ENCODE peak calls at places on chromosomes 13 and 19, in eight cellular contexts. One of them, this sample, is unnamed.

GRCh38 chr13:59476376-59476775 is 687.4 kb downstream of the DIAPH3 start:
- DNase-seq in IMR-90: peak
- DNase-seq in GM18507: no peak
- DNase-seq in cardiac fibroblast: no peak
- DNase-seq in SK-N-SH: no peak
- DNase-seq in CD4-positive, CD25-positive, alpha-beta regulatory T cell: no peak
- DNase-seq in HFFc6: no peak
- DNase-seq in CD4-positive, alpha-beta T cell: no peak
- DNase-seq in this sample: no peak

GRCh38 chr19:58261600-58261967 is 17.2 kb upstream of the ZNF8 start:
- DNase-seq in IMR-90: no peak
- DNase-seq in GM18507: no peak
- DNase-seq in cardiac fibroblast: no peak
- DNase-seq in SK-N-SH: no peak
- DNase-seq in CD4-positive, CD25-positive, alpha-beta regulatory T cell: no peak
- DNase-seq in HFFc6: no peak
- DNase-seq in CD4-positive, alpha-beta T cell: no peak
- DNase-seq in this sample: no peak

GRCh38 chr13:112448621-112449544 is 72.7 kb downstream of the SPACA7 start:
- DNase-seq in IMR-90: no peak
- DNase-seq in GM18507: no peak
- DNase-seq in cardiac fibroblast: no peak
- DNase-seq in SK-N-SH: peak
- DNase-seq in CD4-positive, CD25-positive, alpha-beta regulatory T cell: no peak
- DNase-seq in HFFc6: no peak
- DNase-seq in CD4-positive, alpha-beta T cell: no peak
- DNase-seq in this sample: no peak

GRCh38 chr13:73672492-73672891 is 461.7 kb downstream of the KLF12 start:
- DNase-seq in IMR-90: no peak
- DNase-seq in GM18507: no peak
- DNase-seq in cardiac fibroblast: peak
- DNase-seq in SK-N-SH: no peak
- DNase-seq in CD4-positive, CD25-positive, alpha-beta regulatory T cell: no peak
- DNase-seq in HFFc6: no peak
- DNase-seq in CD4-positive, alpha-beta T cell: no peak
- DNase-seq in this sample: no peak

GRCh38 chr19:7494416-7495098 is 5.7 kb upstream of the PEX11G start:
- DNase-seq in IMR-90: no peak
- DNase-seq in GM18507: no peak
- DNase-seq in cardiac fibroblast: peak
- DNase-seq in SK-N-SH: peak
- DNase-seq in CD4-positive, CD25-positive, alpha-beta regulatory T cell: no peak
- DNase-seq in HFFc6: no peak
- DNase-seq in CD4-positive, alpha-beta T cell: no peak
- DNase-seq in this sample: no peak

GRCh38 chr13:77919351-77920294 is 992 bp upstream of the EDNRB start:
- DNase-seq in IMR-90: peak
- DNase-seq in GM18507: no peak
- DNase-seq in cardiac fibroblast: peak
- DNase-seq in SK-N-SH: peak
- DNase-seq in CD4-positive, CD25-positive, alpha-beta regulatory T cell: no peak
- DNase-seq in HFFc6: no peak
- DNase-seq in CD4-positive, alpha-beta T cell: no peak
- DNase-seq in this sample: no peak

GRCh38 chr19:55392820-55393219 is 7.1 kb downstream of the RPL28 start:
- DNase-seq in IMR-90: no peak
- DNase-seq in GM18507: no peak
- DNase-seq in cardiac fibroblast: no peak
- DNase-seq in SK-N-SH: peak
- DNase-seq in CD4-positive, CD25-positive, alpha-beta regulatory T cell: no peak
- DNase-seq in HFFc6: no peak
- DNase-seq in CD4-positive, alpha-beta T cell: no peak
- DNase-seq in this sample: no peak

GRCh38 chr19:33437351-33438015 is 64.0 kb downstream of the CEBPG start:
- DNase-seq in IMR-90: no peak
- DNase-seq in GM18507: no peak
- DNase-seq in cardiac fibroblast: no peak
- DNase-seq in SK-N-SH: peak
- DNase-seq in CD4-positive, CD25-positive, alpha-beta regulatory T cell: no peak
- DNase-seq in HFFc6: no peak
- DNase-seq in CD4-positive, alpha-beta T cell: no peak
- DNase-seq in this sample: no peak

GRCh38 chr13:99351772-99352171 is 44.6 kb upstream of the GPR183 start:
- DNase-seq in IMR-90: no peak
- DNase-seq in GM18507: no peak
- DNase-seq in cardiac fibroblast: no peak
- DNase-seq in SK-N-SH: no peak
- DNase-seq in CD4-positive, CD25-positive, alpha-beta regulatory T cell: no peak
- DNase-seq in HFFc6: no peak
- DNase-seq in CD4-positive, alpha-beta T cell: peak
- DNase-seq in this sample: no peak

GRCh38 chr13:83839158-83839557 is 43.1 kb downstream of the SLITRK1 start:
- DNase-seq in IMR-90: no peak
- DNase-seq in GM18507: no peak
- DNase-seq in cardiac fibroblast: no peak
- DNase-seq in SK-N-SH: no peak
- DNase-seq in CD4-positive, CD25-positive, alpha-beta regulatory T cell: no peak
- DNase-seq in HFFc6: no peak
- DNase-seq in CD4-positive, alpha-beta T cell: no peak
- DNase-seq in this sample: no peak

GRCh38 chr19:35013047-35013819 is 13.1 kb downstream of the GRAMD1A start:
- DNase-seq in IMR-90: peak
- DNase-seq in GM18507: peak
- DNase-seq in cardiac fibroblast: peak
- DNase-seq in SK-N-SH: peak
- DNase-seq in CD4-positive, CD25-positive, alpha-beta regulatory T cell: peak
- DNase-seq in HFFc6: peak
- DNase-seq in CD4-positive, alpha-beta T cell: peak
- DNase-seq in this sample: peak

GRCh38 chr13:64029343-64030093 is 2613.9 kb upstream of the PCDH20 start:
- DNase-seq in IMR-90: no peak
- DNase-seq in GM18507: no peak
- DNase-seq in cardiac fibroblast: no peak
- DNase-seq in SK-N-SH: no peak
- DNase-seq in CD4-positive, CD25-positive, alpha-beta regulatory T cell: no peak
- DNase-seq in HFFc6: no peak
- DNase-seq in CD4-positive, alpha-beta T cell: no peak
- DNase-seq in this sample: no peak

GRCh38 chr19:3506384-3507340 is 551 bp downstream of the FZR1 start:
- DNase-seq in IMR-90: no peak
- DNase-seq in GM18507: no peak
- DNase-seq in cardiac fibroblast: no peak
- DNase-seq in SK-N-SH: peak
- DNase-seq in CD4-positive, CD25-positive, alpha-beta regulatory T cell: peak
- DNase-seq in HFFc6: no peak
- DNase-seq in CD4-positive, alpha-beta T cell: peak
- DNase-seq in this sample: no peak

GRCh38 chr19:2240881-2241760 is 4.5 kb downstream of the SF3A2 start:
- DNase-seq in IMR-90: no peak
- DNase-seq in GM18507: no peak
- DNase-seq in cardiac fibroblast: no peak
- DNase-seq in SK-N-SH: no peak
- DNase-seq in CD4-positive, CD25-positive, alpha-beta regulatory T cell: no peak
- DNase-seq in HFFc6: no peak
- DNase-seq in CD4-positive, alpha-beta T cell: no peak
- DNase-seq in this sample: no peak

GRCh38 chr13:27004866-27005265 is 166.7 kb downstream of the USP12 start:
- DNase-seq in IMR-90: no peak
- DNase-seq in GM18507: no peak
- DNase-seq in cardiac fibroblast: no peak
- DNase-seq in SK-N-SH: no peak
- DNase-seq in CD4-positive, CD25-positive, alpha-beta regulatory T cell: no peak
- DNase-seq in HFFc6: no peak
- DNase-seq in CD4-positive, alpha-beta T cell: no peak
- DNase-seq in this sample: no peak

GRCh38 chr13:89584058-89584457 is 1763.4 kb upstream of the MIR17HG start:
- DNase-seq in IMR-90: no peak
- DNase-seq in GM18507: no peak
- DNase-seq in cardiac fibroblast: peak
- DNase-seq in SK-N-SH: peak
- DNase-seq in CD4-positive, CD25-positive, alpha-beta regulatory T cell: no peak
- DNase-seq in HFFc6: no peak
- DNase-seq in CD4-positive, alpha-beta T cell: no peak
- DNase-seq in this sample: no peak

GRCh38 chr13:27797228-27797624 is 4.9 kb downstream of the GSX1 start:
- DNase-seq in IMR-90: peak
- DNase-seq in GM18507: no peak
- DNase-seq in cardiac fibroblast: peak
- DNase-seq in SK-N-SH: no peak
- DNase-seq in CD4-positive, CD25-positive, alpha-beta regulatory T cell: no peak
- DNase-seq in HFFc6: peak
- DNase-seq in CD4-positive, alpha-beta T cell: no peak
- DNase-seq in this sample: no peak

GRCh38 chr13:89402211-89402610 is 1731.0 kb downstream of the SLITRK5 start:
- DNase-seq in IMR-90: no peak
- DNase-seq in GM18507: no peak
- DNase-seq in cardiac fibroblast: no peak
- DNase-seq in SK-N-SH: no peak
- DNase-seq in CD4-positive, CD25-positive, alpha-beta regulatory T cell: no peak
- DNase-seq in HFFc6: no peak
- DNase-seq in CD4-positive, alpha-beta T cell: no peak
- DNase-seq in this sample: no peak

GRCh38 chr13:41942462-41943094 is 18.3 kb downstream of the VWA8 start:
- DNase-seq in IMR-90: peak
- DNase-seq in GM18507: no peak
- DNase-seq in cardiac fibroblast: peak
- DNase-seq in SK-N-SH: no peak
- DNase-seq in CD4-positive, CD25-positive, alpha-beta regulatory T cell: no peak
- DNase-seq in HFFc6: peak
- DNase-seq in CD4-positive, alpha-beta T cell: no peak
- DNase-seq in this sample: no peak

GRCh38 chr19:50557009-50557613 is 11.1 kb downstream of the LRRC4B start:
- DNase-seq in IMR-90: no peak
- DNase-seq in GM18507: no peak
- DNase-seq in cardiac fibroblast: no peak
- DNase-seq in SK-N-SH: no peak
- DNase-seq in CD4-positive, CD25-positive, alpha-beta regulatory T cell: no peak
- DNase-seq in HFFc6: no peak
- DNase-seq in CD4-positive, alpha-beta T cell: no peak
- DNase-seq in this sample: no peak

GRCh38 chr13:93430346-93430745 is 203.7 kb downstream of the GPC6 start:
- DNase-seq in IMR-90: no peak
- DNase-seq in GM18507: no peak
- DNase-seq in cardiac fibroblast: no peak
- DNase-seq in SK-N-SH: no peak
- DNase-seq in CD4-positive, CD25-positive, alpha-beta regulatory T cell: no peak
- DNase-seq in HFFc6: no peak
- DNase-seq in CD4-positive, alpha-beta T cell: no peak
- DNase-seq in this sample: no peak

GRCh38 chr19:40576585-40577451 is at the start of gene SHKBP1:
- DNase-seq in IMR-90: peak
- DNase-seq in GM18507: peak
- DNase-seq in cardiac fibroblast: peak
- DNase-seq in SK-N-SH: peak
- DNase-seq in CD4-positive, CD25-positive, alpha-beta regulatory T cell: peak
- DNase-seq in HFFc6: peak
- DNase-seq in CD4-positive, alpha-beta T cell: peak
- DNase-seq in this sample: peak

GRCh38 chr19:1855828-1856255 is 7.5 kb downstream of the KLF16 start:
- DNase-seq in IMR-90: peak
- DNase-seq in GM18507: no peak
- DNase-seq in cardiac fibroblast: peak
- DNase-seq in SK-N-SH: no peak
- DNase-seq in CD4-positive, CD25-positive, alpha-beta regulatory T cell: no peak
- DNase-seq in HFFc6: no peak
- DNase-seq in CD4-positive, alpha-beta T cell: no peak
- DNase-seq in this sample: no peak

GRCh38 chr13:25420161-25420560 is 48.4 kb downstream of the ATP8A2 start:
- DNase-seq in IMR-90: no peak
- DNase-seq in GM18507: no peak
- DNase-seq in cardiac fibroblast: no peak
- DNase-seq in SK-N-SH: no peak
- DNase-seq in CD4-positive, CD25-positive, alpha-beta regulatory T cell: no peak
- DNase-seq in HFFc6: no peak
- DNase-seq in CD4-positive, alpha-beta T cell: no peak
- DNase-seq in this sample: no peak

GRCh38 chr13:31310781-31311180 is 111.0 kb downstream of the B3GLCT start:
- DNase-seq in IMR-90: peak
- DNase-seq in GM18507: no peak
- DNase-seq in cardiac fibroblast: no peak
- DNase-seq in SK-N-SH: no peak
- DNase-seq in CD4-positive, CD25-positive, alpha-beta regulatory T cell: no peak
- DNase-seq in HFFc6: no peak
- DNase-seq in CD4-positive, alpha-beta T cell: no peak
- DNase-seq in this sample: no peak

GRCh38 chr13:29791508-29791907 is 58.9 kb downstream of the UBL3 start:
- DNase-seq in IMR-90: no peak
- DNase-seq in GM18507: no peak
- DNase-seq in cardiac fibroblast: no peak
- DNase-seq in SK-N-SH: no peak
- DNase-seq in CD4-positive, CD25-positive, alpha-beta regulatory T cell: no peak
- DNase-seq in HFFc6: no peak
- DNase-seq in CD4-positive, alpha-beta T cell: no peak
- DNase-seq in this sample: no peak

GRCh38 chr13:54484166-54484565 is 1455.6 kb downstream of the OLFM4 start:
- DNase-seq in IMR-90: no peak
- DNase-seq in GM18507: no peak
- DNase-seq in cardiac fibroblast: no peak
- DNase-seq in SK-N-SH: no peak
- DNase-seq in CD4-positive, CD25-positive, alpha-beta regulatory T cell: no peak
- DNase-seq in HFFc6: no peak
- DNase-seq in CD4-positive, alpha-beta T cell: no peak
- DNase-seq in this sample: no peak

GRCh38 chr19:6988257-6988656 is 33.0 kb downstream of the MBD3L2B start:
- DNase-seq in IMR-90: no peak
- DNase-seq in GM18507: no peak
- DNase-seq in cardiac fibroblast: no peak
- DNase-seq in SK-N-SH: no peak
- DNase-seq in CD4-positive, CD25-positive, alpha-beta regulatory T cell: no peak
- DNase-seq in HFFc6: no peak
- DNase-seq in CD4-positive, alpha-beta T cell: no peak
- DNase-seq in this sample: no peak

GRCh38 chr19:36246006-36246391 is 31.1 kb downstream of the ZNF146 start:
- DNase-seq in IMR-90: no peak
- DNase-seq in GM18507: no peak
- DNase-seq in cardiac fibroblast: peak
- DNase-seq in SK-N-SH: peak
- DNase-seq in CD4-positive, CD25-positive, alpha-beta regulatory T cell: no peak
- DNase-seq in HFFc6: no peak
- DNase-seq in CD4-positive, alpha-beta T cell: no peak
- DNase-seq in this sample: no peak

GRCh38 chr19:8306235-8307054 is 1.7 kb downstream of the CD320 start:
- DNase-seq in IMR-90: no peak
- DNase-seq in GM18507: no peak
- DNase-seq in cardiac fibroblast: no peak
- DNase-seq in SK-N-SH: no peak
- DNase-seq in CD4-positive, CD25-positive, alpha-beta regulatory T cell: peak
- DNase-seq in HFFc6: no peak
- DNase-seq in CD4-positive, alpha-beta T cell: no peak
- DNase-seq in this sample: no peak

GRCh38 chr13:51763486-51763885 is 40.5 kb downstream of the DHRS12 start:
- DNase-seq in IMR-90: no peak
- DNase-seq in GM18507: no peak
- DNase-seq in cardiac fibroblast: no peak
- DNase-seq in SK-N-SH: no peak
- DNase-seq in CD4-positive, CD25-positive, alpha-beta regulatory T cell: no peak
- DNase-seq in HFFc6: no peak
- DNase-seq in CD4-positive, alpha-beta T cell: no peak
- DNase-seq in this sample: no peak

GRCh38 chr19:31262673-31263308 is 86.4 kb downstream of the TSHZ3 start:
- DNase-seq in IMR-90: peak
- DNase-seq in GM18507: no peak
- DNase-seq in cardiac fibroblast: peak
- DNase-seq in SK-N-SH: peak
- DNase-seq in CD4-positive, CD25-positive, alpha-beta regulatory T cell: no peak
- DNase-seq in HFFc6: no peak
- DNase-seq in CD4-positive, alpha-beta T cell: no peak
- DNase-seq in this sample: no peak

GRCh38 chr13:77373541-77373940 is 46.6 kb upstream of the MYCBP2 start:
- DNase-seq in IMR-90: no peak
- DNase-seq in GM18507: no peak
- DNase-seq in cardiac fibroblast: no peak
- DNase-seq in SK-N-SH: no peak
- DNase-seq in CD4-positive, CD25-positive, alpha-beta regulatory T cell: no peak
- DNase-seq in HFFc6: no peak
- DNase-seq in CD4-positive, alpha-beta T cell: no peak
- DNase-seq in this sample: no peak

GRCh38 chr19:12733369-12733896 is 1.1 kb downstream of the TRIR start:
- DNase-seq in IMR-90: peak
- DNase-seq in GM18507: no peak
- DNase-seq in cardiac fibroblast: peak
- DNase-seq in SK-N-SH: peak
- DNase-seq in CD4-positive, CD25-positive, alpha-beta regulatory T cell: no peak
- DNase-seq in HFFc6: peak
- DNase-seq in CD4-positive, alpha-beta T cell: peak
- DNase-seq in this sample: peak